ENCODE peak calls at places on chromosomes 2 and 18, in six cellular contexts. One of them, this sample, is unnamed.

GRCh38 chr2:1680222-1681016 is 63.9 kb downstream of the PXDN start:
- DNase-seq in cardiac fibroblast: no peak
- DNase-seq in activated gamma-delta T cell treated with Interleukin-2 at 50 U/mL for 16 hours: no peak
- DNase-seq in foreskin keratinocyte: no peak
- DNase-seq in skeletal muscle cell: no peak
- DNase-seq in endothelial cell: no peak
- DNase-seq in this sample: no peak

GRCh38 chr2:224968051-224968450 is 74.2 kb downstream of the DOCK10 start:
- DNase-seq in cardiac fibroblast: peak; percentile 66
- DNase-seq in activated gamma-delta T cell treated with Interleukin-2 at 50 U/mL for 16 hours: no peak
- DNase-seq in foreskin keratinocyte: no peak
- DNase-seq in skeletal muscle cell: no peak
- DNase-seq in endothelial cell: no peak
- DNase-seq in this sample: no peak

GRCh38 chr2:78676921-78677696 is 348.4 kb upstream of the REG3G start:
- DNase-seq in cardiac fibroblast: no peak
- DNase-seq in activated gamma-delta T cell treated with Interleukin-2 at 50 U/mL for 16 hours: no peak
- DNase-seq in foreskin keratinocyte: no peak
- DNase-seq in skeletal muscle cell: no peak
- DNase-seq in endothelial cell: no peak
- DNase-seq in this sample: no peak

GRCh38 chr2:51441786-51442185 is 409.9 kb upstream of the NRXN1 start:
- DNase-seq in cardiac fibroblast: peak; percentile 3
- DNase-seq in activated gamma-delta T cell treated with Interleukin-2 at 50 U/mL for 16 hours: no peak
- DNase-seq in foreskin keratinocyte: no peak
- DNase-seq in skeletal muscle cell: no peak
- DNase-seq in endothelial cell: no peak
- DNase-seq in this sample: no peak

GRCh38 chr2:105344704-105345345 is 7.5 kb downstream of the C2orf49 start:
- DNase-seq in cardiac fibroblast: peak; percentile 72
- DNase-seq in activated gamma-delta T cell treated with Interleukin-2 at 50 U/mL for 16 hours: no peak
- DNase-seq in foreskin keratinocyte: no peak
- DNase-seq in skeletal muscle cell: no peak
- DNase-seq in endothelial cell: no peak
- DNase-seq in this sample: no peak

GRCh38 chr18:7523772-7524171 is 43.3 kb upstream of the PTPRM start:
- DNase-seq in cardiac fibroblast: no peak
- DNase-seq in activated gamma-delta T cell treated with Interleukin-2 at 50 U/mL for 16 hours: no peak
- DNase-seq in foreskin keratinocyte: no peak
- DNase-seq in skeletal muscle cell: no peak
- DNase-seq in endothelial cell: no peak
- DNase-seq in this sample: no peak

GRCh38 chr2:197031805-197032204 is 105.3 kb upstream of the PGAP1 start:
- DNase-seq in cardiac fibroblast: no peak
- DNase-seq in activated gamma-delta T cell treated with Interleukin-2 at 50 U/mL for 16 hours: no peak
- DNase-seq in foreskin keratinocyte: no peak
- DNase-seq in skeletal muscle cell: no peak
- DNase-seq in endothelial cell: no peak
- DNase-seq in this sample: no peak

GRCh38 chr2:75113217-75113616 is 86.1 kb downstream of the TACR1 start:
- DNase-seq in cardiac fibroblast: no peak
- DNase-seq in activated gamma-delta T cell treated with Interleukin-2 at 50 U/mL for 16 hours: no peak
- DNase-seq in foreskin keratinocyte: no peak
- DNase-seq in skeletal muscle cell: no peak
- DNase-seq in endothelial cell: no peak
- DNase-seq in this sample: no peak

GRCh38 chr2:239022437-239023260 is 174.8 kb downstream of the TWIST2 start:
- DNase-seq in cardiac fibroblast: no peak
- DNase-seq in activated gamma-delta T cell treated with Interleukin-2 at 50 U/mL for 16 hours: no peak
- DNase-seq in foreskin keratinocyte: no peak
- DNase-seq in skeletal muscle cell: no peak
- DNase-seq in endothelial cell: no peak
- DNase-seq in this sample: no peak

GRCh38 chr18:10379511-10379910 is 74.9 kb upstream of the APCDD1 start:
- DNase-seq in cardiac fibroblast: no peak
- DNase-seq in activated gamma-delta T cell treated with Interleukin-2 at 50 U/mL for 16 hours: no peak
- DNase-seq in foreskin keratinocyte: no peak
- DNase-seq in skeletal muscle cell: no peak
- DNase-seq in endothelial cell: no peak
- DNase-seq in this sample: no peak

This sample was measured in mammary epithelial cell.